ENCODE peak calls at places on chromosome 12, in six cellular contexts. One of them, this sample, is unnamed.

GRCh38 chr12:107335802-107336570 is 242.6 kb upstream of the CRY1 start:
- DNase-seq in HepG2: no peak
- DNase-seq in AG10803: no peak
- DNase-seq in kidney epithelial cell: no peak
- DNase-seq in fibroblast of villous mesenchyme: no peak
- DNase-seq in WERI-Rb-1: no peak
- DNase-seq in this sample: no peak

GRCh38 chr12:57063991-57064725 is 14.2 kb upstream of the MYO1A start:
- DNase-seq in kidney epithelial cell: no peak
- DNase-seq in WERI-Rb-1: no peak
- DNase-seq in HepG2: no peak
- DNase-seq in fibroblast of villous mesenchyme: peak; percentile 48
- DNase-seq in AG10803: no peak
- DNase-seq in this sample: no peak

GRCh38 chr12:68345763-68346162 is 13.6 kb upstream of the MDM1 start:
- DNase-seq in fibroblast of villous mesenchyme: no peak
- DNase-seq in kidney epithelial cell: no peak
- DNase-seq in WERI-Rb-1: no peak
- DNase-seq in HepG2: no peak
- DNase-seq in AG10803: no peak
- DNase-seq in this sample: no peak

GRCh38 chr12:77615331-77615730 is 215.4 kb upstream of the NAV3 start:
- DNase-seq in kidney epithelial cell: no peak
- DNase-seq in WERI-Rb-1: peak; percentile 10
- DNase-seq in AG10803: no peak
- DNase-seq in HepG2: no peak
- DNase-seq in fibroblast of villous mesenchyme: peak; percentile 3
- DNase-seq in this sample: no peak

GRCh38 chr12:13581031-13581430 is 384.5 kb downstream of the EMP1 start:
- DNase-seq in AG10803: no peak
- DNase-seq in kidney epithelial cell: no peak
- DNase-seq in WERI-Rb-1: no peak
- DNase-seq in HepG2: no peak
- DNase-seq in fibroblast of villous mesenchyme: peak; percentile 60
- DNase-seq in this sample: no peak

GRCh38 chr12:106106892-106107291 is 31.9 kb downstream of the NUAK1 start:
- DNase-seq in HepG2: no peak
- DNase-seq in WERI-Rb-1: no peak
- DNase-seq in fibroblast of villous mesenchyme: peak; percentile 94
- DNase-seq in kidney epithelial cell: no peak
- DNase-seq in AG10803: peak; percentile 87
- DNase-seq in this sample: peak; percentile 67

GRCh38 chr12:57724936-57725740 is 13.4 kb downstream of the AGAP2 start:
- DNase-seq in HepG2: no peak
- DNase-seq in AG10803: no peak
- DNase-seq in kidney epithelial cell: no peak
- DNase-seq in fibroblast of villous mesenchyme: no peak
- DNase-seq in WERI-Rb-1: no peak
- DNase-seq in this sample: no peak

GRCh38 chr12:76274699-76275098 is 73.5 kb downstream of the BBS10 start:
- DNase-seq in kidney epithelial cell: no peak
- DNase-seq in AG10803: peak; percentile 68
- DNase-seq in fibroblast of villous mesenchyme: peak; percentile 43
- DNase-seq in WERI-Rb-1: no peak
- DNase-seq in HepG2: no peak
- DNase-seq in this sample: peak; percentile 27

GRCh38 chr12:107320031-107320928 is 226.9 kb upstream of the CRY1 start:
- DNase-seq in AG10803: peak; percentile 42
- DNase-seq in fibroblast of villous mesenchyme: peak; percentile 21
- DNase-seq in WERI-Rb-1: peak; percentile 15
- DNase-seq in kidney epithelial cell: no peak
- DNase-seq in HepG2: peak; percentile 69
- DNase-seq in this sample: peak; percentile 73

GRCh38 chr12:52757449-52758176 is 19.5 kb downstream of the KRT76 start:
- DNase-seq in kidney epithelial cell: no peak
- DNase-seq in HepG2: no peak
- DNase-seq in WERI-Rb-1: no peak
- DNase-seq in fibroblast of villous mesenchyme: no peak
- DNase-seq in AG10803: no peak
- DNase-seq in this sample: no peak

GRCh38 chr12:112288638-112289037 is 93.6 kb downstream of the HECTD4 start:
- DNase-seq in kidney epithelial cell: no peak
- DNase-seq in AG10803: no peak
- DNase-seq in WERI-Rb-1: no peak
- DNase-seq in HepG2: no peak
- DNase-seq in fibroblast of villous mesenchyme: no peak
- DNase-seq in this sample: no peak

GRCh38 chr12:12890492-12890814 is 909 bp upstream of the GPRC5A start:
- DNase-seq in AG10803: no peak
- DNase-seq in HepG2: no peak
- DNase-seq in fibroblast of villous mesenchyme: no peak
- DNase-seq in kidney epithelial cell: no peak
- DNase-seq in WERI-Rb-1: peak; percentile 67
- DNase-seq in this sample: peak; percentile 67

DNA sequence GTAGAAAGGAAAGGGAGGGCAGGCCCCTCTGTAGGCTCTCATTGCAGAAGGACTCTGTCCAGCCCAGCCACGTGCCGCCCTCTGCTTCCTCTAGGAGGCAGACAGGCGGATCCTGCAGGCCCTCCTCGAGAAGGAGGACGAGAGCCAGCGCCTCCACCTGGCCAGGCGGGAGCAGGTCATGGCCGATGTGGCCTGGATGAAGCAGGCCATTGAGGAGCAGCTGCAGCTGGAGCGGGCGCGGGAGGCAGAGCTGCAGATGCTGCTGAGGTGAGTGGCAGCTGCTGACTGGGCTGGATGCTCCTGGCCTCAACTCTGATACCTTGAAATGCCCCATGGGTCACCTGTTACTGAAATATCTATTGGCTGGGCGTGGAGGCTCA is 10.9 kb downstream of the TCHP start:
- DNase-seq in AG10803: peak; percentile 12
- DNase-seq in kidney epithelial cell: no peak
- DNase-seq in HepG2: peak; percentile 55
- DNase-seq in WERI-Rb-1: peak; percentile 85
- DNase-seq in fibroblast of villous mesenchyme: no peak
- DNase-seq in this sample: no peak
- TF ChIP-seq CTCF in AG10803: peak; percentile 15
- TF ChIP-seq CTCF in kidney epithelial cell: peak; percentile 52
- TF ChIP-seq CTCF in HepG2: peak; percentile 70
- TF ChIP-seq CTCF in WERI-Rb-1: peak; percentile 86
- TF ChIP-seq CTCF in fibroblast of villous mesenchyme: peak; percentile 32
- TF ChIP-seq CTCF in this sample: peak; percentile 19

GRCh38 chr12:31370645-31371620 is 45.0 kb upstream of the SINHCAF start:
- DNase-seq in fibroblast of villous mesenchyme: peak; percentile 7
- DNase-seq in WERI-Rb-1: no peak
- DNase-seq in AG10803: no peak
- DNase-seq in HepG2: peak; percentile 77
- DNase-seq in kidney epithelial cell: no peak
- DNase-seq in this sample: no peak
- H3K4me3 ChIP-seq in fibroblast of villous mesenchyme: no peak overlapping the region
- H3K4me3 ChIP-seq in WERI-Rb-1: no peak overlapping the region
- H3K4me3 ChIP-seq in AG10803: peak overlapping the region; percentile 41
- H3K4me3 ChIP-seq in HepG2: peak overlapping the region; percentile 57
- H3K4me3 ChIP-seq in kidney epithelial cell: no peak overlapping the region
- H3K4me3 ChIP-seq in this sample: no peak overlapping the region

DNA sequence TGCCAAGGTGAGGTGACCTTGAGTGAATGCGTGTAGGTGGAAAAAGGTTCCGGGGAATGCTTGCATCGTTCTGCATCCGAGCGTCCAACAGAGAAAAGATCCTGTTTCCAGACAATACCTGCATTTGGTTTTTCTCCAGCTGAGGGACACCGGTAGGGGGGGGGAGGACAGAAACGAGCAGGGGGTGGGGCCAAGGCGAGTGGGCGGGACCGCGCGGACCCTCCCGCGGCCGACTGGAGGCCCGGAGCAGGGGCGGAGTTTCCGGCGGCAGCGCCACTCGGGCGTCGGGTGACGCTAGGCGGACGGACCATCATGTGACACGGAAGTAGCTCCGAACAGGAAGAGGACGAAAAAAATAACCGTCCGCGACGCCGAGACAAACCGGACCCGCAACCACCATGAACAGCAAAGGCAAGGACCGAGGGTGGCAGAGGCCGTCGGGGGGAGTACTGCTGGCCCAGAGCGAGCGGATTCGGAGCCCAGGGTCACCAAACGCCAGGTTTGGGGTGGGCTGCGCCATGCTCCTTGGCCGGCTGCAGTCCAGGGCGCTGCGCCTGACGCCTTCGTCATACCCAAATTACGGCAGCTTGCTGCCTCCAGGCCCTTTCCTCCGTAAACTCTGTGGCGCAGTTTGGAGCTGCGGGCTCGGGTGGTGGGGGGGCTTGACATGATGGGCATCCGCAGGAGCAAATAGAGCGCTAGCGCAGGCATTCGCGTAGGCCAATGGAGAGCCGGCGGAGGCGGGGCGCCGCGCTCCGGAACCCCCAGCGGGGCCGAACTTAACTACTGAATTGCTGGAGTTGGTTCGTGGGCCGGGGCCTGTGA is at the start of gene DAZAP2:
- DNase-seq in HepG2: peak; percentile 88
- DNase-seq in WERI-Rb-1: peak; percentile 96
- DNase-seq in AG10803: peak; percentile 94
- DNase-seq in kidney epithelial cell: peak; percentile 72
- DNase-seq in fibroblast of villous mesenchyme: peak; percentile 95
- DNase-seq in this sample: peak; percentile 99
- TF ChIP-seq CTCF in HepG2: no peak
- TF ChIP-seq CTCF in WERI-Rb-1: peak; percentile 27
- TF ChIP-seq CTCF in AG10803: peak; percentile 42
- TF ChIP-seq CTCF in kidney epithelial cell: no peak
- TF ChIP-seq CTCF in fibroblast of villous mesenchyme: no peak
- TF ChIP-seq CTCF in this sample: no peak

GRCh38 chr12:96399081-96399918 is 939 bp downstream of the CDK17 start:
- DNase-seq in fibroblast of villous mesenchyme: peak; percentile 79
- DNase-seq in HepG2: peak; percentile 10
- DNase-seq in AG10803: peak; percentile 74
- DNase-seq in kidney epithelial cell: no peak
- DNase-seq in WERI-Rb-1: peak; percentile 74
- DNase-seq in this sample: peak; percentile 85
- H3K4me3 ChIP-seq in fibroblast of villous mesenchyme: peak overlapping the region; percentile 93
- H3K4me3 ChIP-seq in HepG2: peak overlapping the region; percentile 89
- H3K4me3 ChIP-seq in AG10803: peak overlapping the region; percentile 94
- H3K4me3 ChIP-seq in kidney epithelial cell: peak overlapping the region; percentile 95
- H3K4me3 ChIP-seq in WERI-Rb-1: peak overlapping the region; percentile 69
- H3K4me3 ChIP-seq in this sample: peak overlapping the region; percentile 74

GRCh38 chr12:111247083-111247783 is 121.7 kb downstream of the PHETA1 start:
- DNase-seq in fibroblast of villous mesenchyme: no peak
- DNase-seq in HepG2: no peak
- DNase-seq in AG10803: no peak
- DNase-seq in WERI-Rb-1: no peak
- DNase-seq in kidney epithelial cell: no peak
- DNase-seq in this sample: no peak

GRCh38 chr12:111248221-111248620 is 120.7 kb downstream of the PHETA1 start:
- DNase-seq in fibroblast of villous mesenchyme: no peak
- DNase-seq in AG10803: no peak
- DNase-seq in HepG2: no peak
- DNase-seq in kidney epithelial cell: no peak
- DNase-seq in WERI-Rb-1: no peak
- DNase-seq in this sample: no peak

GRCh38 chr12:111244673-111245072 is 124.2 kb downstream of the PHETA1 start:
- DNase-seq in HepG2: no peak
- DNase-seq in kidney epithelial cell: no peak
- DNase-seq in fibroblast of villous mesenchyme: no peak
- DNase-seq in WERI-Rb-1: no peak
- DNase-seq in AG10803: no peak
- DNase-seq in this sample: no peak

GRCh38 chr12:111245701-111246476 is 123.0 kb downstream of the PHETA1 start:
- DNase-seq in HepG2: no peak
- DNase-seq in WERI-Rb-1: no peak
- DNase-seq in kidney epithelial cell: no peak
- DNase-seq in AG10803: no peak
- DNase-seq in fibroblast of villous mesenchyme: no peak
- DNase-seq in this sample: no peak

GRCh38 chr12:111246477-111247011 is 122.4 kb downstream of the PHETA1 start:
- DNase-seq in kidney epithelial cell: no peak
- DNase-seq in fibroblast of villous mesenchyme: no peak
- DNase-seq in WERI-Rb-1: no peak
- DNase-seq in AG10803: no peak
- DNase-seq in HepG2: no peak
- DNase-seq in this sample: no peak
- TF ChIP-seq CTCF in kidney epithelial cell: no peak
- TF ChIP-seq CTCF in fibroblast of villous mesenchyme: no peak
- TF ChIP-seq CTCF in WERI-Rb-1: no peak
- TF ChIP-seq CTCF in AG10803: no peak
- TF ChIP-seq CTCF in HepG2: no peak
- TF ChIP-seq CTCF in this sample: no peak

DNA sequence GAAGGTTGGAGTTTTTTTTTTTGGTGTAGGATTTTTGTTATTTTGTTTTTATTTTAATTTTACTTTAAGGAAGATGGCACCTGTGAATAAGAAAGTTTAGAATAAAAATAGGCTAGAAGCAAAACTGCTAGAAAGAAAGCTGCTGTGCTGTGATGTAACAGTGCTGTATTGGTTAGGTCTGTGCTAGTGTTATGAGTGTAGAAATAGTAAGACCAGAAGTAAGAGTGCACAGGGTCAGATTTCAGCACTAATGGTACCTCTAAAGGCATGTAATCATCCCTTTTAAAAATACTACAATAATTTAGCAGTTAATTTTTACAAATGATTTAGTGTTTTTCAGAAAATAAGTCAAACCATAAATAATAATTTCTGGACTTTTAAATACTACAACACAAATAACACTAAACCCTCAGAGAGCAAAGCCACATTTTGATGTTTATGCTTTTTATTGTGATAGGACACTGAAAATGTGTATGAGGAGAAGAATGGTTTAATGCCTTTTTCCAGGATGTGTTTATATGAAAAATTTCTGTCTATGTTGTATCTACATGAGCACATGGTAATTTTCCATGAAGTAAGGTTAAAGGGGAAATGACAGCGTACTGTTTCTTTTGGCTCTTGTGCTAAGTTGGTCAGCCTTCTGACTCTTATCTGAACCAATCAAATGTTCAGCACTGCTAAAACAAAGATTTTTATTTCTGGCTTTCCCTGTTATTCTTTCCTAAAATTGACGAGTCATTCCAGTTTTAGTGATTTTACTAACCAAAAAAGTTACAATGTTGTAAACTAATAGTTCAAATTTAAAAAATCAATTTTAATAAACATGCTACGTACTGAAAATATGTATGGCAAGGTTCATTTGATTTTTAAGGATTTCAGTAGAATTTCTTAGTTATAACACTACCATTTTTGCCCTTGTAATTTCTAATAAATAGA is 96.1 kb downstream of the PPHLN1 start:
- DNase-seq in kidney epithelial cell: no peak
- DNase-seq in WERI-Rb-1: no peak
- DNase-seq in fibroblast of villous mesenchyme: peak; percentile 71
- DNase-seq in HepG2: no peak
- DNase-seq in AG10803: peak; percentile 6
- DNase-seq in this sample: peak; percentile 62
- H3K4me3 ChIP-seq in kidney epithelial cell: no peak overlapping the region
- H3K4me3 ChIP-seq in WERI-Rb-1: no peak overlapping the region
- H3K4me3 ChIP-seq in fibroblast of villous mesenchyme: no peak overlapping the region
- H3K4me3 ChIP-seq in HepG2: no peak overlapping the region
- H3K4me3 ChIP-seq in AG10803: no peak overlapping the region
- H3K4me3 ChIP-seq in this sample: no peak overlapping the region

GRCh38 chr12:25404955-25405354 is 148.1 kb downstream of the LMNTD1 start:
- DNase-seq in HepG2: peak; percentile 12
- DNase-seq in fibroblast of villous mesenchyme: no peak
- DNase-seq in kidney epithelial cell: no peak
- DNase-seq in AG10803: no peak
- DNase-seq in WERI-Rb-1: no peak
- DNase-seq in this sample: no peak
- TF ChIP-seq CTCF in HepG2: peak; percentile 27
- TF ChIP-seq CTCF in fibroblast of villous mesenchyme: no peak
- TF ChIP-seq CTCF in kidney epithelial cell: no peak
- TF ChIP-seq CTCF in AG10803: no peak
- TF ChIP-seq CTCF in WERI-Rb-1: no peak
- TF ChIP-seq CTCF in this sample: no peak

This sample was measured in foreskin fibroblast.